ENCODE peak calls at places on chromosomes 3 and 15, in five cellular contexts. One of them, this sample, is unnamed.

GRCh38 chr15:35777016-35777415 is 231.1 kb upstream of the DPH6 start:
- DNase-seq in endothelial cell of umbilical vein: no peak
- DNase-seq in Peyer's patch: no peak
- DNase-seq in stomach: no peak
- DNase-seq in adrenal gland: no peak
- DNase-seq in this sample: no peak

GRCh38 chr3:38047896-38048295 is 8.9 kb downstream of the DLEC1 start:
- DNase-seq in endothelial cell of umbilical vein: no peak
- DNase-seq in Peyer's patch: no peak
- DNase-seq in stomach: no peak
- DNase-seq in adrenal gland: no peak
- DNase-seq in this sample: no peak

GRCh38 chr15:94324117-94324826 is 92.9 kb downstream of the MCTP2 start:
- DNase-seq in endothelial cell of umbilical vein: peak
- DNase-seq in Peyer's patch: peak
- DNase-seq in stomach: peak
- DNase-seq in adrenal gland: peak
- DNase-seq in this sample: peak

GRCh38 chr3:3200632-3201212 is 21.2 kb upstream of the CRBN start:
- DNase-seq in endothelial cell of umbilical vein: peak
- DNase-seq in Peyer's patch: no peak
- DNase-seq in stomach: peak
- DNase-seq in adrenal gland: peak
- DNase-seq in this sample: peak

GRCh38 chr3:140008693-140008980 is 73.7 kb downstream of the CLSTN2 start:
- DNase-seq in endothelial cell of umbilical vein: no peak
- DNase-seq in Peyer's patch: no peak
- DNase-seq in stomach: no peak
- DNase-seq in adrenal gland: no peak
- DNase-seq in this sample: no peak

GRCh38 chr3:9349321-9350117 is 13.3 kb upstream of the THUMPD3 start:
- DNase-seq in endothelial cell of umbilical vein: peak
- DNase-seq in Peyer's patch: no peak
- DNase-seq in stomach: no peak
- DNase-seq in adrenal gland: no peak
- DNase-seq in this sample: no peak

GRCh38 chr3:47022540-47023161 is 43.2 kb downstream of the NBEAL2 start:
- DNase-seq in endothelial cell of umbilical vein: peak
- DNase-seq in Peyer's patch: no peak
- DNase-seq in stomach: peak
- DNase-seq in adrenal gland: no peak
- DNase-seq in this sample: no peak

GRCh38 chr15:81103857-81104256 is 30.2 kb upstream of the CFAP161 start:
- DNase-seq in endothelial cell of umbilical vein: no peak
- DNase-seq in Peyer's patch: no peak
- DNase-seq in stomach: no peak
- DNase-seq in adrenal gland: no peak
- DNase-seq in this sample: no peak

GRCh38 chr3:181700168-181701087 is 11.3 kb upstream of the SOX2 start:
- DNase-seq in endothelial cell of umbilical vein: peak
- DNase-seq in Peyer's patch: no peak
- DNase-seq in stomach: peak
- DNase-seq in adrenal gland: peak
- DNase-seq in this sample: peak

DNA sequence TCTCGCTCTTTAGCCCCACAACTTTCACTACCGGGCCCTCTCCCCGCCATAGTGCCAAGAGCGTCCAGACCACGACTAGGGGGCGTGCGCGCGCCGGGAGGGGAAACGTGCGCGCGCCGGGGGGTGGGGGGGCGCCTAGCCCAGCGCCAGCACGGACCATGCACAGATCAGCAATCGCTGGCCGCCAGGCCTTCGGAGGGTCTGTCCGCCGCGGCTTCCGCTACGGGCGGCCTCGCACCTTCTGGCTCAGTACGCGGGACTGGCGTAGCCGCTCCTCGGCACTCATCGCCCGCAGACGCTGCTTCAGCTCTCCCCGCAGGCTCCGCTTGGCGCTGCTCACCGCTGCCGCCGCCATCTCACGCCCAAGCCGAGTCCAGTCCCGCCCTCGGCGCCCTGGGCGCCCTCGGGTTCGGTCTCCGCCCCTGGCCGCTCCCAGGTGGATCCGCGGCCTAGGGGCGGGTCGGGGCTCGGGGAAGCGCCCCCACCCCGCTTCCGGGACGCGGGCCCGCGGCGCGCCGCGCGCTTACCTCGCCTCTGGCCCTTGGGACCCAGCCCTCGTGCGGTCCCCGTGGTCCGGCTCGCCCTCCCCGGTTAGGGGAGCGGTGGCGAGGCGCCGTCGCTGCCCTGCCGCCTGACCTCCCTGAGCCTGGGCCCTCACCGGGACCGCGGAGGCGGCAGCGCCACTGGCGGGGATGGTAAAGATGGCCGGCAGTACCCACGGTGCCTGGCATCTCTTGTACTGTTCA is at the start of gene MTHFS:
- DNase-seq in endothelial cell of umbilical vein: peak
- DNase-seq in Peyer's patch: peak
- DNase-seq in stomach: peak
- DNase-seq in adrenal gland: peak
- DNase-seq in this sample: peak
- TF ChIP-seq POLR2A in endothelial cell of umbilical vein: peak
- TF ChIP-seq POLR2A in Peyer's patch: peak
- TF ChIP-seq POLR2A in stomach: peak
- TF ChIP-seq POLR2A in adrenal gland: no peak
- TF ChIP-seq POLR2A in this sample: peak

DNA sequence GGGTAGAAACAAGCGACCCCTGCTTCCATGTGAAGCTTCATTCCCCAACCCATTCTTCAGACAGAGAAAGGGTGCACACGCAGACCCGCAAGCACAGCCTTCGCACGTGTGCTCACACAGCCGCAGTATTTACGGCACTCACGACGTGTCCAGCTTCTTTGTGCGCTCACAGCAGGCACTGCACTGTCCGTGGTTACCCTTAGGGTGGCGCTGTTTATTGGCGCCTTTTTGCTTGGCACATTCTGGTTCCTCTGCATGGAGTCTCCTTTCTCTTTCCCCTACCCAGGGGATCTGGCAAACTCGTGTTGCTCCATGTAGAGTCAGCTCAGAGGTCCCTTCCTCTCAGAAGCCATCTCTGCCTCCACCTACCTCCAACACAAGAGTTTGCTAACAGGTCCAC is 115.1 kb downstream of the SLCO3A1 start:
- DNase-seq in endothelial cell of umbilical vein: no peak
- DNase-seq in Peyer's patch: no peak
- DNase-seq in stomach: no peak
- DNase-seq in adrenal gland: no peak
- DNase-seq in this sample: no peak
- TF ChIP-seq POLR2A in endothelial cell of umbilical vein: no peak
- TF ChIP-seq POLR2A in Peyer's patch: no peak
- TF ChIP-seq POLR2A in stomach: no peak
- TF ChIP-seq POLR2A in adrenal gland: no peak
- TF ChIP-seq POLR2A in this sample: no peak

GRCh38 chr3:13404625-13405452 is 15.3 kb downstream of the NUP210 start:
- DNase-seq in endothelial cell of umbilical vein: no peak
- DNase-seq in Peyer's patch: no peak
- DNase-seq in stomach: no peak
- DNase-seq in adrenal gland: no peak
- DNase-seq in this sample: peak

GRCh38 chr3:13407475-13407874 is 12.6 kb downstream of the NUP210 start:
- DNase-seq in endothelial cell of umbilical vein: no peak
- DNase-seq in Peyer's patch: no peak
- DNase-seq in stomach: no peak
- DNase-seq in adrenal gland: no peak
- DNase-seq in this sample: no peak

GRCh38 chr3:13407926-13408325 is 12.2 kb downstream of the NUP210 start:
- DNase-seq in endothelial cell of umbilical vein: no peak
- DNase-seq in Peyer's patch: no peak
- DNase-seq in stomach: no peak
- DNase-seq in adrenal gland: no peak
- DNase-seq in this sample: peak

GRCh38 chr3:13405614-13406013 is 14.5 kb downstream of the NUP210 start:
- DNase-seq in endothelial cell of umbilical vein: no peak
- DNase-seq in Peyer's patch: no peak
- DNase-seq in stomach: no peak
- DNase-seq in adrenal gland: no peak
- DNase-seq in this sample: no peak

GRCh38 chr3:13406200-13406599 is 13.9 kb downstream of the NUP210 start:
- DNase-seq in endothelial cell of umbilical vein: no peak
- DNase-seq in Peyer's patch: no peak
- DNase-seq in stomach: no peak
- DNase-seq in adrenal gland: no peak
- DNase-seq in this sample: no peak
- TF ChIP-seq POLR2A in endothelial cell of umbilical vein: no peak
- TF ChIP-seq POLR2A in Peyer's patch: no peak
- TF ChIP-seq POLR2A in stomach: no peak
- TF ChIP-seq POLR2A in adrenal gland: no peak
- TF ChIP-seq POLR2A in this sample: no peak

GRCh38 chr15:70097337-70098169 is at the start of gene TLE3:
- DNase-seq in endothelial cell of umbilical vein: peak
- DNase-seq in Peyer's patch: peak
- DNase-seq in stomach: peak
- DNase-seq in adrenal gland: peak
- DNase-seq in this sample: peak
- TF ChIP-seq POLR2A in endothelial cell of umbilical vein: peak
- TF ChIP-seq POLR2A in Peyer's patch: peak
- TF ChIP-seq POLR2A in stomach: peak
- TF ChIP-seq POLR2A in adrenal gland: peak
- TF ChIP-seq POLR2A in this sample: peak

DNA sequence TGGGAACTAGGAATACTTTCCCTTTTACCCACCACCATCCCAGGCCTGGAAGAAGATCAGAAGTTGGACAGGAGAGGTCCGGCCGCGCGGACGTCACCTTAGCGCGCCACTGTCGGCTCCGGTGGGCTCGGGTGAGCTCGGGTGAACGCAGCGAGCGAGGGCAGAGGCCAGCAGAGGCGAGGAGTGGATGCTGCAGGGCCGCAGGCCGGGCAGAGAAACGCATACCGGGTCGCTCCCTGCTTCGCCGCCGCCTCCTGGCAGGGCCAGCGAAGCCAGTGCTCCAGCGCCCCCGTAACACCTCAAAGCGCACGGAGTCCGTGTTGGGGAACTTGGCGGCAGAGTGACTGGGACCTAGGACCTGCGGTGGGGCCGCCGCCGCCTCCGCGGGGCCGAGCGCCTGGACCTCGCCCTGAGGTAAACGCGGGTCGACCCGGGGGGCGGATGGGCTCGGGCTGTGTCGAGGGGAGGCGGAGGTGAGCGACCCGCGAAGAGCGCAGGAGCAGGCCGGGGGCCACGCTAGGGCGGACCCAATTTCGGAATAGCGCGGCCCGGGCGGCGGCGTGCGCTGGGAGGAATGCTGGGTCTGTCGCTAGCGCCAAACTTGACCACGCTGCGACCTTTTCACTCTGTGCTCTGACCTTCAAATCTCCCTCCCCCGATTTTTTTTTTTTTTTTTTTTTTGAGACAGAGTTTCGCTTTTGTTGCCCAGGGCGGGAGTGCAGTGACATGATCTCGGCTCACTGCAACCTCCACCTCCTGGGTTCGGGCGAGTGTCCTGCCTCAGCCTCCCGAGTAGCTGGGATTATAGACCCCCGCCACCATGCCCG is 1.6 kb downstream of the CYP11A1 start:
- DNase-seq in endothelial cell of umbilical vein: peak
- DNase-seq in Peyer's patch: peak
- DNase-seq in stomach: no peak
- DNase-seq in adrenal gland: peak
- DNase-seq in this sample: peak
- TF ChIP-seq POLR2A in endothelial cell of umbilical vein: no peak
- TF ChIP-seq POLR2A in Peyer's patch: no peak
- TF ChIP-seq POLR2A in stomach: no peak
- TF ChIP-seq POLR2A in adrenal gland: peak
- TF ChIP-seq POLR2A in this sample: no peak

GRCh38 chr15:77070500-77071337 is at the start of gene TSPAN3:
- DNase-seq in endothelial cell of umbilical vein: peak
- DNase-seq in Peyer's patch: peak
- DNase-seq in stomach: peak
- DNase-seq in adrenal gland: peak
- DNase-seq in this sample: peak
- TF ChIP-seq POLR2A in endothelial cell of umbilical vein: peak
- TF ChIP-seq POLR2A in Peyer's patch: peak
- TF ChIP-seq POLR2A in stomach: no peak
- TF ChIP-seq POLR2A in adrenal gland: peak
- TF ChIP-seq POLR2A in this sample: peak

This sample was measured in erythroblast.